ENCODE peak calls at places on chromosomes 2 and 18, in four cellular contexts. T, W, O and L are unnamed samples.

GRCh38 chr2:17328161-17328560 is 190.1 kb downstream of the RAD51AP2 start:
- DNase-seq in T (no peak), W (no peak), O (no peak), L (no peak)

GRCh38 chr2:221097568-221097915 is 474.6 kb downstream of the EPHA4 start:
- DNase-seq in T (no peak), W (no peak), O (no peak), L (no peak)

GRCh38 chr2:121501070-121501469 is 29.6 kb upstream of the RNU4ATAC start:
- DNase-seq in T (no peak), W (no peak), O (no peak), L (no peak)

GRCh38 chr2:53913721-53914120 is 54.0 kb upstream of the GPR75 start:
- DNase-seq in T (peak; percentile 23), W (no peak), O (peak; percentile 34), L (no peak)

GRCh38 chr2:9112079-9112721 is 94.4 kb upstream of the ASAP2 start:
- DNase-seq in T (peak; percentile 67), W (peak; percentile 74), O (no peak), L (no peak)

GRCh38 chr2:209331291-209331844 is 92.5 kb upstream of the MAP2 start:
- DNase-seq in T (peak; percentile 5), W (peak; percentile 10), O (peak; percentile 24), L (peak; percentile 2)

GRCh38 chr2:111701798-111702118 is 182.2 kb downstream of the ANAPC1 start:
- DNase-seq in T (no peak), W (no peak), O (no peak), L (no peak)

GRCh38 chr18:49098386-49098785 is 147.6 kb upstream of the SMAD7 start:
- DNase-seq in T (no peak), W (no peak), O (no peak), L (no peak)

GRCh38 chr2:156930423-156930822 is 327.1 kb upstream of the GALNT5 start:
- DNase-seq in T (no peak), W (no peak), O (no peak), L (no peak)

GRCh38 chr2:24359129-24359528 is 1.2 kb downstream of the ITSN2 start:
- DNase-seq in T (no peak), W (no peak), O (no peak), L (no peak)

GRCh38 chr18:22439447-22439846 is 21.7 kb upstream of the CTAGE1 start:
- DNase-seq in T (no peak), W (no peak), O (no peak), L (no peak)

GRCh38 chr18:74928194-74928968 is 280.6 kb downstream of the PTGR3 start:
- DNase-seq in T (no peak), W (no peak), O (no peak), L (no peak)

GRCh38 chr2:8977758-8978157 is 25.7 kb downstream of the MBOAT2 start:
- DNase-seq in T (no peak), W (peak; percentile 74), O (no peak), L (no peak)

GRCh38 chr2:121771976-121772742 is 16.7 kb downstream of the TSN start:
- DNase-seq in T (no peak), W (no peak), O (no peak), L (no peak)

GRCh38 chr18:44950685-44951195 is 270.1 kb downstream of the SETBP1 start:
- DNase-seq in T (no peak), W (no peak), O (no peak), L (no peak)

GRCh38 chr2:239457586-239458445 is 57.0 kb upstream of the HDAC4 start:
- DNase-seq in T (no peak), W (no peak), O (no peak), L (no peak)

GRCh38 chr2:232890896-232891601 is 21.0 kb downstream of the SNORC start:
- DNase-seq in T (no peak), W (peak; percentile 41), O (no peak), L (no peak)

GRCh38 chr2:8633735-8634313 is 48.0 kb upstream of the ID2 start:
- DNase-seq in T (peak; percentile 69), W (peak; percentile 16), O (no peak), L (no peak)

GRCh38 chr2:188902906-188903305 is 71.3 kb upstream of the COL3A1 start:
- DNase-seq in T (no peak), W (no peak), O (no peak), L (no peak)

GRCh38 chr18:13611058-13611615 is 115.2 kb downstream of the FAM210A start:
- DNase-seq in T (no peak), W (no peak), O (peak; percentile 84), L (no peak)

GRCh38 chr2:42804891-42805290 is 12.5 kb upstream of the HAAO start:
- DNase-seq in T (no peak), W (no peak), O (no peak), L (no peak)

GRCh38 chr2:169361706-169362345 is 508 bp downstream of the LRP2 start:
- DNase-seq in T (no peak), W (peak; percentile 21), O (peak; percentile 2), L (no peak)

GRCh38 chr2:95015261-95015918 is 10.1 kb upstream of the MAL start:
- DNase-seq in T (no peak), W (no peak), O (no peak), L (no peak)

GRCh38 chr2:182636694-182637093 is 79.4 kb upstream of the DNAJC10 start:
- DNase-seq in T (no peak), W (no peak), O (no peak), L (no peak)

GRCh38 chr2:233501198-233502076 is 65.1 kb downstream of the USP40 start:
- DNase-seq in T (no peak), W (no peak), O (peak; percentile 74), L (peak; percentile 33)

GRCh38 chr2:24970483-24971299 is 1.1 kb downstream of the DNAJC27 start:
- DNase-seq in T (no peak), W (peak; percentile 50), O (no peak), L (no peak)

GRCh38 chr2:26905341-26906198 is 57.6 kb downstream of the DPYSL5 start:
- DNase-seq in T (no peak), W (no peak), O (no peak), L (no peak)

GRCh38 chr2:205746408-205746785 is 64.1 kb downstream of the NRP2 start:
- DNase-seq in T (no peak), W (no peak), O (no peak), L (no peak)

GRCh38 chr2:229732897-229733296 is 18.5 kb upstream of the DNER start:
- DNase-seq in T (no peak), W (no peak), O (no peak), L (no peak)

GRCh38 chr2:130799295-130799694 is 37.4 kb upstream of the ARHGEF4 start:
- DNase-seq in T (no peak), W (no peak), O (no peak), L (no peak)

GRCh38 chr2:238569415-238570195 is 142.9 kb downstream of the ASB1 start:
- DNase-seq in T (no peak), W (no peak), O (no peak), L (no peak)

GRCh38 chr18:55401638-55402191 is 186.3 kb downstream of the TCF4 start:
- DNase-seq in T (peak; percentile 77), W (no peak), O (no peak), L (no peak)

GRCh38 chr2:52294628-52295027 is 1262.7 kb upstream of the NRXN1 start:
- DNase-seq in T (no peak), W (no peak), O (no peak), L (no peak)

GRCh38 chr2:240286596-240286995 is 146.1 kb upstream of the OTOS start:
- DNase-seq in T (no peak), W (no peak), O (no peak), L (no peak)

GRCh38 chr2:234292205-234292954 is 204.5 kb downstream of the ARL4C start:
- DNase-seq in T (no peak), W (no peak), O (peak; percentile 93), L (peak; percentile 84)

GRCh38 chr2:231597014-231597611 is 4.4 kb downstream of the TEX44 start:
- DNase-seq in T (no peak), W (no peak), O (peak; percentile 88), L (peak; percentile 64)

GRCh38 chr2:139031722-139032121 is 251.5 kb upstream of the NXPH2 start:
- DNase-seq in T (no peak), W (no peak), O (peak; percentile 34), L (peak; percentile 1)
- TF ChIP-seq CTCF in T (no peak), W (no peak), O (no peak), L (no peak)

GRCh38 chr2:98869272-98869641 is 66.8 kb downstream of the CRACDL start:
- DNase-seq in T (no peak), W (no peak), O (no peak), L (no peak)

GRCh38 chr2:98872526-98872925 is 63.5 kb downstream of the CRACDL start:
- DNase-seq in T (no peak), W (no peak), O (no peak), L (no peak)

GRCh38 chr2:98871506-98871905 is 64.5 kb downstream of the CRACDL start:
- DNase-seq in T (no peak), W (no peak), O (no peak), L (no peak)

GRCh38 chr2:98869868-98870267 is 66.2 kb downstream of the CRACDL start:
- DNase-seq in T (no peak), W (no peak), O (no peak), L (no peak)

DNA sequence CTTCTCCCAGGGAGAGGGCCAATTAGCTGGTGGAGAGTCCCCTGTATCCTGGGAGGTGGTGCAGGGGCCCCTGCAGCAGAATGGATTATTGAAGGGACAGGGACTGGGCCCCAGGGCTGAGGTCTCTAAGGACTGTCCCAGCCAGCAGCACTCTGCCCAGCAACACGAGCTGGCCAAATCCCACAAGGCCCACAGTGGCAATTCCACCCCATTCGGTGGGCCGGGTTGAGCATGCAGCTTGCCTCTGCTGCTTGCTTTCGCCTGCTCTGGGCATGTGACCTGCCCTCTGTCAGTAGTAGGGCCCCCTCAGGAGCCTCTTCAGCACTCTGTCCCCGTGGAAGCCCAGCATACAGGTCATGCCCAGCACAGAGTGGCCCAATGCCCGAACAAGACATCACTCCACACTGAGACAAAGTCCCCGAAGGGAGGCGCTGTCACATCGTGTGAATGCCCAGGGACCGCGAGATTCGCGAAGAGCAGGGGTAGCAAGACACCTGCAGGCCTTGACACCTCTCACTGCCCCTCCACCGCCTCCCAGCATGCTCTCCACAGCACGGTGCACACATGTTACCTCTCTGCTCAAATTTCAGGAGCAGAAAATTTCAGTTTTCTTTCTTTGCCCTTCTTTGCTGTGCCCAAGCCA is 65.4 kb downstream of the CRACDL start:
- DNase-seq in T (no peak), W (peak; percentile 9), O (no peak), L (no peak)
- H3K4me3 ChIP-seq in T (no peak overlapping the region), W (no peak overlapping the region), O (no peak overlapping the region), L (no peak overlapping the region)

DNA sequence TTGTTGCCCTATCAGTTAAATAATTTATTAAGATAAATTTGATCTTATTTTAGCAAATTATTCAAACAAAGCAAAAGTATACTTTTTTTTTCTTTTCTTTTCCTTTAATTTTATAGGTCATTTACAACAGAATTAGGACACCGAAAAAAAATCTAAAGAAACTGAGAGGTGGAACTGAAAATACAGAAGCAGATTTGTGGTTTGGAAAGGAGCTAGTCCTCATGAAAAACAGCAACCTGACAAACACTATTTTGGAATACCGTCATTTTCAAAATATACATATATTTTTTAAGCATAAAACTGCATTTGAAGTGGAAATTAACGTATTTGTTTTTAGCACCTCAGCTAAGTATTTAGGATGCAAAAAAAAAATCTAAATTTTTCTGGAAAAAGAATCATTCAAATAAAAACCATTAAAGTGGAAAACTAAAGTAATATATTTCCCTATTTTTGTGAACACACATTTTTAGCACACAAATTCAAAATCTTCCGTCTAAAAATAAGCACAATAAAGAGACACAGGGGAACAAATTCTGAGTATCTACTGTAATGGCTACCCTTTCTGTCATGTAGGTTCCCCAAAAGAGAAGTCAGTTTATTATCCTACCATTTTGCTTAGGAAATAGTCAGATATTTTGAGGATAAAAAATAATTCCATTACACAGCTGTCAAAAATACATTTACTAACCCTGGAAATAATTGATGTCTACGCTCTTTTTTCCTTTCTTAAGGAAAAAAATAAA is 2.7 kb downstream of the CCDC88A start:
- DNase-seq in T (no peak), W (no peak), O (no peak), L (no peak)
- TF ChIP-seq CTCF in T (no peak), W (no peak), O (no peak), L (no peak)

GRCh38 chr2:19664651-19665050 is 237.1 kb downstream of the TTC32 start:
- DNase-seq in T (no peak), W (no peak), O (no peak), L (no peak)
- H3K4me3 ChIP-seq in T (no peak overlapping the region), W (no peak overlapping the region), O (no peak overlapping the region), L (no peak overlapping the region)